ENCODE peak calls at places on chromosomes 5 and 9, in five cellular contexts. X, Y, C, O and N are unnamed samples. For H3K4me1 and H3K27me3, the result is how much of the 10 kb centered on the place peaks cover.

GRCh38 chr5:118043531-118043930 is 944.8 kb downstream of the DTWD2 start:
- DNase-seq in X (no peak), Y (no peak), C (no peak), O (no peak), N (no peak)

GRCh38 chr5:81786509-81786908 is 35.6 kb upstream of the SSBP2 start:
- DNase-seq in X (no peak), Y (no peak), C (no peak), O (no peak), N (no peak)

GRCh38 chr9:100554935-100555401 is 22.9 kb upstream of the CAVIN4 start:
- DNase-seq in X (no peak), Y (no peak), C (no peak), O (no peak), N (no peak)

GRCh38 chr5:150412319-150413175 is at the start of gene CD74:
- DNase-seq in X (peak), Y (peak), C (peak), O (peak), N (peak)

GRCh38 chr9:35859310-35859994 is 10.7 kb downstream of the OR13J1 start:
- DNase-seq in X (no peak), Y (no peak), C (no peak), O (no peak), N (no peak)

GRCh38 chr9:137286980-137287383 is 9.5 kb downstream of the TOR4A start:
- DNase-seq in X (no peak), Y (peak), C (peak), O (no peak), N (peak)

GRCh38 chr9:91214086-91214485 is 147.6 kb downstream of the AUH start:
- DNase-seq in X (no peak), Y (no peak), C (no peak), O (no peak), N (no peak)

GRCh38 chr5:156486394-156487238 is 159.7 kb downstream of the SGCD start:
- DNase-seq in X (no peak), Y (no peak), C (no peak), O (no peak), N (no peak)

GRCh38 chr9:137807721-137808703 is 69.6 kb upstream of the CACNA1B start:
- DNase-seq in X (no peak), Y (no peak), C (no peak), O (peak), N (no peak)

GRCh38 chr9:105030285-105030684 is 102.3 kb upstream of the ABCA1 start:
- DNase-seq in X (no peak), Y (no peak), C (no peak), O (no peak), N (no peak)

GRCh38 chr9:21933865-21934264 is 60.3 kb downstream of the CDKN2A start:
- DNase-seq in X (no peak), Y (no peak), C (no peak), O (no peak), N (no peak)

GRCh38 chr9:69745716-69746538 is 13.9 kb downstream of the PTAR1 start:
- DNase-seq in X (no peak), Y (no peak), C (no peak), O (no peak), N (peak)

GRCh38 chr9:89666364-89666763 is 61.6 kb downstream of the GADD45G start:
- DNase-seq in X (no peak), Y (no peak), C (no peak), O (no peak), N (no peak)

GRCh38 chr5:96075579-96076289 is 114.1 kb upstream of the ELL2 start:
- DNase-seq in X (no peak), Y (no peak), C (no peak), O (no peak), N (no peak)

GRCh38 chr5:146745937-146746577 is 132.5 kb downstream of the PPP2R2B start:
- DNase-seq in X (no peak), Y (no peak), C (no peak), O (no peak), N (no peak)
- H3K4me1 ChIP-seq in X (under half), Y (under half), C (under half), O (under half), N (under half)

DNA sequence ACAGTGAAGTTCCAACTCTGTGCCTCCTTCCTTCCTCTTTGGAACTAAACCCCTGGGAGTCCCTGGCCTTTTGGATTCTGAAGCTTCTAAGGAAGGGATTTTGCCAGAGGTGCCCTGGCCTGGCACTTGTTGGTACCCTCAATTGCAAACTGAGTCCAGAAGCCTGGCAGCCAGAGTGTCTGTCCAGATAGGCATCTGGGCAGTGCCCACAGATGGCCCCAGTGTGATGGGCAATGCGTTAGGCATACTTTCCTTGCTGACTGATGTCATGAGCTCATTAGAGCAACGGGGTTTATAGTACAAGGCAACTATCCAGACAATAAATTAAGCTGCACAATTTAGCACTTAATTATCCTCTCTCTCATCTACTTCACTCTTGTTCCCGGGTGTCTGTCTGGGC is 157.7 kb upstream of the SMIM23 start:
- DNase-seq in X (no peak), Y (no peak), C (no peak), O (no peak), N (no peak)
- H3K27me3 ChIP-seq in X (under half), Y (under half), C (under half), O (under half), N (under half)

GRCh38 chr5:132540149-132540548 is 3.2 kb downstream of the IL5 start:
- DNase-seq in X (no peak), Y (no peak), C (no peak), O (no peak), N (no peak)

GRCh38 chr5:132540764-132541163 is 2.6 kb downstream of the IL5 start:
- DNase-seq in X (no peak), Y (no peak), C (no peak), O (no peak), N (no peak)

GRCh38 chr5:132547269-132547668 is 3.9 kb upstream of the IL5 start:
- DNase-seq in X (no peak), Y (no peak), C (no peak), O (no peak), N (no peak)

GRCh38 chr5:132546108-132546507 is 2.8 kb upstream of the IL5 start:
- DNase-seq in X (no peak), Y (no peak), C (no peak), O (no peak), N (no peak)

GRCh38 chr5:132543472-132544201 is at the start of gene IL5:
- DNase-seq in X (no peak), Y (no peak), C (no peak), O (no peak), N (no peak)
- H3K4me1 ChIP-seq in X (under half), Y (under half), C (under half), O (under half), N (under half)

GRCh38 chr5:2719332-2719731 is 32.1 kb downstream of the IRX2 start:
- DNase-seq in X (no peak), Y (no peak), C (no peak), O (no peak), N (no peak)

GRCh38 chr5:2714805-2715204 is 36.7 kb downstream of the IRX2 start:
- DNase-seq in X (no peak), Y (no peak), C (no peak), O (no peak), N (no peak)

GRCh38 chr5:2714026-2714425 is 37.5 kb downstream of the IRX2 start:
- DNase-seq in X (no peak), Y (no peak), C (no peak), O (no peak), N (no peak)

GRCh38 chr5:2711446-2712425 is 39.7 kb downstream of the IRX2 start:
- DNase-seq in X (no peak), Y (no peak), C (no peak), O (peak), N (no peak)

GRCh38 chr5:2715856-2716255 is 35.6 kb downstream of the IRX2 start:
- DNase-seq in X (no peak), Y (no peak), C (no peak), O (no peak), N (no peak)
- H3K27me3 ChIP-seq in X (under half), Y (under half), C (under half), O (under half), N (under half)

GRCh38 chr5:174732040-174733020 is 7.9 kb downstream of the MSX2 start:
- DNase-seq in X (no peak), Y (no peak), C (no peak), O (peak), N (no peak)
- H3K4me1 ChIP-seq in X (under half), Y (under half), C (under half), O (under half), N (under half)

GRCh38 chr5:2415678-2416077 is 335.8 kb downstream of the IRX2 start:
- DNase-seq in X (no peak), Y (no peak), C (no peak), O (peak), N (no peak)
- H3K27me3 ChIP-seq in X (under half), Y (under half), C (under half), O (under half), N (under half)

DNA sequence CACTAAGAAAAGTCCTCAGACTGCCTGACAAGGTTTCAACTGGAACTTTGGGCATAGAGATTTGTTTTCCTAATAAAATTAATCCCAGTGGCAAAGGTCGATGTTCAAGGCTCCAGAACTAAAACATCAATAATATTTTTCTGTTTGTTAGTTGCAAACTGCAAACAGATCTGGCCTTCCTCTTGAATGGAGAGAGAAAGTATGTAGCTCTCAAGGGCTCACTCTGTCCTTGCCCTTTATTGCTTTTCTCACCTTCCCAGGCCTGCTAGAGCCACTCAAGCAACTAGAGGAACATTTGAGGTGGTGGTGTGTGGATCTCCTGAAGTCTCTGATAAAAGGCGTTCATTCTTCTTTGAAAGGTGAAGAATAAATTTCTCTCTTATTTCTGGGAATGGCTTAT is 16.6 kb downstream of the ALDH1A1 start:
- DNase-seq in X (no peak), Y (no peak), C (no peak), O (no peak), N (no peak)
- H3K4me1 ChIP-seq in X (under half), Y (under half), C (half or more), O (under half), N (under half)

GRCh38 chr9:70883056-70883455 is 238.4 kb downstream of the TRPM3 start:
- DNase-seq in X (no peak), Y (no peak), C (no peak), O (no peak), N (no peak)

GRCh38 chr9:70888471-70888870 is 232.9 kb downstream of the TRPM3 start:
- DNase-seq in X (no peak), Y (no peak), C (no peak), O (no peak), N (no peak)

GRCh38 chr9:70881321-70881720 is 240.1 kb downstream of the TRPM3 start:
- DNase-seq in X (no peak), Y (no peak), C (no peak), O (no peak), N (no peak)

GRCh38 chr9:70880523-70880922 is 240.9 kb downstream of the TRPM3 start:
- DNase-seq in X (no peak), Y (no peak), C (no peak), O (no peak), N (peak)

GRCh38 chr9:70884276-70884675 is 237.1 kb downstream of the TRPM3 start:
- DNase-seq in X (no peak), Y (no peak), C (no peak), O (no peak), N (no peak)
- H3K27me3 ChIP-seq in X (under half), Y (under half), C (under half), O (under half), N (under half)

GRCh38 chr9:130264414-130265350 is 878 bp upstream of the HMCN2 start:
- DNase-seq in X (no peak), Y (no peak), C (no peak), O (no peak), N (no peak)

GRCh38 chr9:130265431-130266235 is at the start of gene HMCN2:
- DNase-seq in X (no peak), Y (no peak), C (no peak), O (peak), N (no peak)

GRCh38 chr9:130266236-130267098 is 907 bp downstream of the HMCN2 start:
- DNase-seq in X (no peak), Y (no peak), C (no peak), O (no peak), N (no peak)

GRCh38 chr9:130268521-130269131 is 3.1 kb downstream of the HMCN2 start:
- DNase-seq in X (no peak), Y (no peak), C (no peak), O (no peak), N (no peak)

DNA sequence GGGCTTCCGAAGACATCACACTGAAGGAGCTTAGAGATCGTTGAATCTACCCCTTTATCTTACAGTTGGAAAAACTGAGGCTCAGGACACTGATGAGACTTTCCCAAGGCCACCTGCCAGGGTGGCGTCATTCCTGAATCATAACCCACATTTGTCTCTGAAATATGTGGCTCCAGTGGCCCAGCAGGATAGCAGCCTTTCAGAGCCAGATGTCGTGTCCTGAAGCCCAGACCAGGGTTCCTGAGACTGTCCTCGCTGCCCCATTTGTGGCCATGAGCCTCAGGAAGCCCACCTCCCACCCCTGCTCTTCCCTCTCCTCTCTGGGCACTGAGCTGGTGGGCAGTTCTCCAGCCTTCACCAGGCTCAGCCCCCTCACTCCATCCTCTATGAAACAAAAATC is 2.4 kb downstream of the HMCN2 start:
- DNase-seq in X (no peak), Y (no peak), C (no peak), O (no peak), N (no peak)
- H3K4me1 ChIP-seq in X (under half), Y (under half), C (under half), O (under half), N (under half)

GRCh38 chr9:98708103-98708932 is 417 bp downstream of the GABBR2 start:
- DNase-seq in X (no peak), Y (no peak), C (no peak), O (peak), N (no peak)
- H3K27me3 ChIP-seq in X (under half), Y (under half), C (under half), O (under half), N (under half)